ENCODE peak calls at places on chromosomes 16 and 17, in four cellular contexts. I, O, D and Z are unnamed samples.

GRCh38 chr17:1989135-1989534 is 36.0 kb downstream of the RTN4RL1 start:
- DNase-seq in I (no peak), O (no peak), D (peak), Z (no peak)

GRCh38 chr17:64019486-64020067 is 856 bp downstream of the ICAM2 start:
- DNase-seq in I (no peak), O (no peak), D (peak), Z (no peak)

GRCh38 chr17:72338847-72339790 is 218.3 kb downstream of the SOX9 start:
- DNase-seq in I (peak), O (no peak), D (no peak), Z (no peak)

GRCh38 chr16:381788-382717 is at the start of gene PGAP6:
- DNase-seq in I (peak), O (peak), D (peak), Z (peak)

GRCh38 chr17:32695864-32696263 is 181.1 kb downstream of the MYO1D start:
- DNase-seq in I (no peak), O (no peak), D (no peak), Z (no peak)

GRCh38 chr17:74868908-74869255 is 3.9 kb downstream of the FDXR start:
- DNase-seq in I (no peak), O (no peak), D (no peak), Z (no peak)

GRCh38 chr16:58096249-58096648 is 32.9 kb downstream of the CFAP20 start:
- DNase-seq in I (no peak), O (no peak), D (no peak), Z (no peak)

GRCh38 chr17:20271016-20271610 is 196.2 kb downstream of the LGALS9B start:
- DNase-seq in I (no peak), O (no peak), D (no peak), Z (no peak)

GRCh38 chr17:35749560-35750412 is 3.3 kb downstream of the GAS2L2 start:
- DNase-seq in I (no peak), O (no peak), D (no peak), Z (peak)

GRCh38 chr16:10947211-10947787 is 2.9 kb downstream of the CLEC16A start:
- DNase-seq in I (no peak), O (no peak), D (no peak), Z (no peak)

GRCh38 chr17:56173026-56173425 is 19.8 kb downstream of the ANKFN1 start:
- DNase-seq in I (no peak), O (no peak), D (no peak), Z (no peak)

GRCh38 chr17:56125830-56126819 is 27.1 kb upstream of the ANKFN1 start:
- DNase-seq in I (no peak), O (no peak), D (no peak), Z (no peak)

GRCh38 chr16:28292731-28293588 is 635 bp downstream of the SBK1 start:
- DNase-seq in I (peak), O (peak), D (no peak), Z (no peak)

GRCh38 chr17:46053911-46054534 is 55.0 kb downstream of the STH start:
- DNase-seq in I (no peak), O (no peak), D (no peak), Z (no peak)

GRCh38 chr16:55021595-55022475 is 91.2 kb downstream of the IRX5 start:
- DNase-seq in I (peak), O (no peak), D (no peak), Z (no peak)

GRCh38 chr17:80283116-80283852 is 22.6 kb downstream of the RNF213 start:
- DNase-seq in I (no peak), O (no peak), D (no peak), Z (no peak)

GRCh38 chr16:24309222-24309905 is 53.2 kb downstream of the CACNG3 start:
- DNase-seq in I (no peak), O (no peak), D (no peak), Z (peak)

GRCh38 chr17:28038802-28039600 is 3.5 kb upstream of the NLK start:
- DNase-seq in I (no peak), O (no peak), D (no peak), Z (no peak)

GRCh38 chr16:77974883-77975282 is 47.5 kb upstream of the CLEC3A start:
- DNase-seq in I (no peak), O (no peak), D (no peak), Z (no peak)

GRCh38 chr16:77967054-77968035 is 55.0 kb upstream of the CLEC3A start:
- DNase-seq in I (no peak), O (no peak), D (no peak), Z (no peak)

GRCh38 chr16:77975942-77976341 is 46.4 kb upstream of the CLEC3A start:
- DNase-seq in I (no peak), O (no peak), D (no peak), Z (no peak)

GRCh38 chr16:77977336-77977735 is 45.0 kb upstream of the CLEC3A start:
- DNase-seq in I (no peak), O (no peak), D (no peak), Z (no peak)

DNA sequence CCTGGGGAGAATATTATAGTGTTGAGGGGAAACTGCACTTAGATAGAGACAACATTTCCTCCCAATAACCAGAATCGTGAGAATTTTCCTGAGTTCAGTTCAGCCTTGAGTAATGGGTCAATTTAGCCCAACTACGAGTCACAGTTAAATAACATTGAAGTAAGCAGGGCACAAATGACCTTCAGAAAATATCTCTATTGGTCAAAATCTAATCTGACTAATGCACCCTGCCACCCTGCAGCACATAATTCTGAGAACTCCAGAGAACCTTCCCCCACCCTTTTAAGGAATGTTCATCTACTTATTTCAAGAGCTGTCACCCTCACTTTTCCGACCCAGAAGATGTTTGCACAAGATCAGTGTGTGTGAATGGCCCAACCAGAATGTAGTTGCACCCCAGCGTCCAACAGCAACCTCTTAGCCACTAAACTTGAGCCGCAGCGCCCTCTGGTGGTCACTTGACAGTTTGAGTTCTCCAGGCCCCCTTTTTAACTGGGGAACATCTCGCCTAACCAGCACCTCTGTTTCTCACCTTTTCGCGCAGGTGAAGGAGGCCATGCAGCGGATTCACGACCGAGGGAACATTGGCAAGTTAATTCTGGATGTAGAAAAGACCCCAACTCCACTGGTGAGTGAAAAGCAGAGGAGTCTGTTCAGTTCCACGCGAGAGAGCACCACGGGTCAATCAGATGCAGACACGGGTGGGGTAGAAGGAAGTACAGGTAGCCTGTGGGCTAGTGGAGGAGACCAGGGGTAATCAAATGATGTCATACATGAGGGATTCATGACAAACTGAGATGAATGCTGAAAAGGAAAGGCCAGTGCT is 50.8 kb upstream of the CLEC3A start:
- DNase-seq in I (peak), O (peak), D (peak), Z (peak)
- TF ChIP-seq EP300 in I (no peak), O (no peak), D (no peak), Z (no peak)

GRCh38 chr17:81711814-81712467 is at the start of gene SLC25A10:
- DNase-seq in I (peak), O (peak), D (peak), Z (peak)
- TF ChIP-seq POLR2A in I (peak), O (no peak), D (no peak), Z (no peak)

GRCh38 chr16:12317121-12317810 is 340.7 kb downstream of the SNX29 start:
- DNase-seq in I (no peak), O (no peak), D (no peak), Z (no peak)

GRCh38 chr16:12317856-12318591 is 341.5 kb downstream of the SNX29 start:
- DNase-seq in I (no peak), O (no peak), D (no peak), Z (no peak)

GRCh38 chr16:12313902-12314621 is 337.5 kb downstream of the SNX29 start:
- DNase-seq in I (no peak), O (no peak), D (no peak), Z (no peak)

GRCh38 chr16:12314786-12315185 is 338.3 kb downstream of the SNX29 start:
- DNase-seq in I (no peak), O (no peak), D (no peak), Z (no peak)

DNA sequence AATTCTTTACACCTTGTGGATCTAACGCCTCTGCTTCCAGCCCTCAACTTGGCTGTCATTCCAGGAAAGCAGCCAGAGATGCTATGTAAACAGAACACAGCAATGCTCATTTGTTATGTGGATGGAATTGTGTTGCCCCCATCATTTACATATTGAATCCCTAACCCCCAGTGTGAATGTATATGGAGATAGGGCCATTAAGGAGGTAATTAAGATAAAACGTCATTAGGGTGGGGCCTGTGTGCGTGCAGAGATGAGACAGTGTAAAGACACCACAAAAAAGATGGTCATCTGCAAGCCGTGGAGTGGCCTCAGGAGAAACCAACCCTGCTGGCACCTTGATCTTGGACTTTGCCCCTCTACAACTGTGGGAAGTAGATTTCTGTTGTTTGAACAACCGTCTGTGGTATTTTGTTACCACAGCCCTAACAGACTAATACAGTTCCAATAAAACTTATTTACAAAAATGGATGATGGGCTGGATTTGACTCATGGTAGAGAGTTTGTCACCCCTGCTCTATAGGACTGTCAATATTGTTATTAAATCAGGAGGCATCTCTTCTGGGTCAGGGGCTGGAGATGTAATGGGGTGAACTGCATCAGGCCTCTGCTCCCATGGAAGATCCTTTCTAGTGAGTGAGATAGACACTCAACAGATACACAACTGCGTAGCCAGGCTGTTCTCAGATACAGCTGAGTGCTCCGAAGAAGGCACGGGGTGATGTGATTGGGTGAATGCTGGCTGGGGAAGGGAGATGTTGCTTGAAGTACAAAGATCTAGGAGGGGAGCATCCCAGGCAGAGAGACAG is 339.0 kb downstream of the SNX29 start:
- DNase-seq in I (peak), O (no peak), D (no peak), Z (peak)
- TF ChIP-seq EP300 in I (no peak), O (no peak), D (no peak), Z (no peak)

DNA sequence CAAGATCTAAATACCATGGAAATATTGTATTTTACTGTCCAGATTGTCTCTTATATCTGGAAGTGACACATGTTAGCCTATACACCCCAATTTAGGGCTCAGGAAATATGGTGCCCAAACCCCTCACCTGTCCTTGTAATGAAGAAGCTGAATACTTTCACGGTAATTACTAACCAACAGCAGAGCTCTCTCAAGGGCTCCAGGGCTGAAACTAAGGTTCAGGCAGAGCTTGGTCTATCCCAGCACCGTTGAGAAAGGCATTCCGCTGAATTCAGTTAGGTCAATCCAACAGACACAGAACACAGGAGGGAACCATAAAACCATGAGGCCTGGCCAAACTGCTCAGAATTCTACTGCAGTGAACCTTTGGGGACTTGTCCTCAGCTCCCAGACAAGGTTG is 14.9 kb downstream of the MYO18A start:
- DNase-seq in I (no peak), O (no peak), D (no peak), Z (no peak)
- TF ChIP-seq POLR2A in I (no peak), O (no peak), D (no peak), Z (no peak)

GRCh38 chr17:78855561-78856165 is 15.0 kb upstream of the USP36 start:
- DNase-seq in I (no peak), O (no peak), D (no peak), Z (no peak)

GRCh38 chr17:78854508-78854907 is 13.9 kb upstream of the USP36 start:
- DNase-seq in I (no peak), O (no peak), D (no peak), Z (no peak)

GRCh38 chr17:78857266-78857665 is 16.7 kb upstream of the USP36 start:
- DNase-seq in I (no peak), O (no peak), D (no peak), Z (no peak)

GRCh38 chr17:78852709-78853111 is 12.1 kb upstream of the USP36 start:
- DNase-seq in I (no peak), O (no peak), D (no peak), Z (peak)

DNA sequence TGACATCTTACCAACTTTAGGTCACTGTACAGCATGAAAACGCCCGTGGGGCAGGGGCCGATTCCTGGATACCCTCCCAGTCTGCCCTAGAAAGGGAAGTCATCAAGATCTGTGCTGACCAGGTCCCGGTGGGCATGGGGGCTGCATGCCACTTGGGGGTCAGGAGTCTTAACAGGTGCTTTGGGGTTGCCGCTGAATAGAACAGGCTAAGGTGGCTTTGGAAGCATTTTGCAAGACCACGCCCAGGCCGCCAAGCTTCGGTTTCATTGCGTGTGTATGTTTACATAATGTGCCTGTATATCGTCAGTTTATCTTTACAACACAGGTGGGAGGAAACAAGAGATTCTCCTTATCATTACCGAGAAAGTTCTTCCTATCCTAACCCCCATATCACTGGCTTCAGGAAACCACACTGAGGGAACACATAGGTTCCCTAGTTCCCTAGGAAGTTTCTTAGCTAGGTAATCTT is 13.3 kb upstream of the USP36 start:
- DNase-seq in I (peak), O (no peak), D (no peak), Z (peak)
- TF ChIP-seq EP300 in I (no peak), O (no peak), D (no peak), Z (no peak)

GRCh38 chr16:87854053-87854906 is 15.0 kb downstream of the SLC7A5 start:
- DNase-seq in I (peak), O (no peak), D (no peak), Z (no peak)

GRCh38 chr16:87853411-87854052 is 15.8 kb downstream of the SLC7A5 start:
- DNase-seq in I (peak), O (peak), D (peak), Z (peak)

GRCh38 chr16:87855852-87856715 is 13.2 kb downstream of the SLC7A5 start:
- DNase-seq in I (peak), O (no peak), D (peak), Z (peak)

GRCh38 chr16:87856796-87857228 is 12.5 kb downstream of the SLC7A5 start:
- DNase-seq in I (no peak), O (no peak), D (no peak), Z (no peak)

GRCh38 chr16:87854907-87855683 is 14.2 kb downstream of the SLC7A5 start:
- DNase-seq in I (no peak), O (no peak), D (no peak), Z (no peak)
- TF ChIP-seq POLR2A in I (no peak), O (no peak), D (no peak), Z (no peak)

DNA sequence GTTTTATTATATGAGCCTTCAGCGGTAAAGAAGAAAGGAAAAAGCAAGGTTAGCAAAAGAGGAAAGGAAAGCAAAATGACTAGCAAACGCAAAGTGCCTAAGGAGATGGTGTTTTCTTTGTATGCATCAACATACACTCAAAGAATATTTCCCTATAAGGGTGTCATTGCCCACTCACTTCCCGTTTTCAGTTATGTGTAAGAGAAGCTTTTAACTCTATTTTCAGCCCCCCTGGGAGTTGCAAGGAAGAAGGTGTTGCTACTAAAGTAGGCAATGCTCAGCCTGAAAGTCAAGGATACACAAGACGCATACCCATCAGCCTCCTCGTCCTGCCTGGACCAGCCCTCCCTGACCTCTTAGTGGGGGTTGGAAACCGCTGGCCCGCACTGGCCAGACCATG is 267.7 kb upstream of the ZFHX3 start:
- DNase-seq in I (no peak), O (no peak), D (no peak), Z (no peak)
- TF ChIP-seq EP300 in I (no peak), O (no peak), D (no peak), Z (no peak)

GRCh38 chr16:84511821-84512220 is 7.4 kb upstream of the MEAK7 start:
- DNase-seq in I (no peak), O (no peak), D (peak), Z (no peak)
- TF ChIP-seq POLR2A in I (no peak), O (no peak), D (no peak), Z (no peak)